ENCODE peak calls at places on chromosome 18, in seven cellular contexts. T, O, I, S, L, B and G are unnamed samples.

GRCh38 chr18:29174891-29175290 is 998.0 kb upstream of the CDH2 start:
- DNase-seq in T (no peak), O (no peak), I (no peak), S (no peak), L (no peak), B (no peak), G (no peak)

GRCh38 chr18:74196220-74197119 is 48.1 kb downstream of the TIMM21 start:
- DNase-seq in T (peak; percentile 25), O (peak; percentile 58), I (peak; percentile 56), S (no peak), L (peak; percentile 8), B (peak; percentile 25), G (peak; percentile 75)

GRCh38 chr18:44589709-44590108 is 91.0 kb upstream of the SETBP1 start:
- DNase-seq in T (no peak), O (no peak), I (no peak), S (no peak), L (no peak), B (no peak), G (peak; percentile 75)

GRCh38 chr18:40124107-40124506 is 1830.9 kb upstream of the PIK3C3 start:
- DNase-seq in T (no peak), O (no peak), I (no peak), S (no peak), L (no peak), B (no peak), G (peak; percentile 52)

GRCh38 chr18:73409242-73409641 is 541.5 kb upstream of the NETO1 start:
- DNase-seq in T (no peak), O (no peak), I (no peak), S (no peak), L (no peak), B (no peak), G (no peak)

GRCh38 chr18:2087877-2088673 is 483.2 kb downstream of the METTL4 start:
- DNase-seq in T (no peak), O (no peak), I (no peak), S (no peak), L (no peak), B (peak; percentile 49), G (no peak)

GRCh38 chr18:1017679-1018078 is 113.0 kb downstream of the ADCYAP1 start:
- DNase-seq in T (no peak), O (no peak), I (no peak), S (no peak), L (no peak), B (no peak), G (no peak)

GRCh38 chr18:63192885-63193349 is 126.7 kb downstream of the BCL2 start:
- DNase-seq in T (no peak), O (no peak), I (no peak), S (no peak), L (no peak), B (no peak), G (no peak)

GRCh38 chr18:25739356-25739755 is 351.1 kb downstream of the SS18 start:
- DNase-seq in T (no peak), O (no peak), I (no peak), S (no peak), L (no peak), B (no peak), G (no peak)

GRCh38 chr18:47585914-47586313 is 334.5 kb upstream of the SKOR2 start:
- DNase-seq in T (no peak), O (no peak), I (no peak), S (no peak), L (no peak), B (no peak), G (no peak)

GRCh38 chr18:23099621-23100020 is 35.7 kb upstream of the CABLES1 start:
- DNase-seq in T (no peak), O (no peak), I (no peak), S (no peak), L (no peak), B (no peak), G (peak; percentile 94)

GRCh38 chr18:8936646-8937045 is 165.9 kb upstream of the NDUFV2 start:
- DNase-seq in T (no peak), O (no peak), I (no peak), S (no peak), L (no peak), B (no peak), G (no peak)

GRCh38 chr18:76149728-76150127 is 345.3 kb downstream of the ZNF516 start:
- DNase-seq in T (no peak), O (no peak), I (no peak), S (no peak), L (no peak), B (no peak), G (no peak)